ENCODE peak calls at places on chromosomes 4 and X, in nine cellular contexts. D, H, C, X, R, U, L, Y and J are unnamed samples.

GRCh38 chr4:70632028-70632427 is 3.5 kb downstream of the ENAM start:
- DNase-seq in D (no peak), H (peak), C (no peak), X (no peak), R (no peak), U (no peak), L (no peak), Y (no peak), J (no peak)

GRCh38 chrX:106168107-106168506 is at the start of gene PWWP3B:
- DNase-seq in D (no peak), H (peak), C (no peak), X (peak), R (no peak), U (no peak), L (peak), Y (peak), J (peak)

GRCh38 chr4:149409186-149410056 is 406.2 kb downstream of the IQCM start:
- DNase-seq in D (peak), H (peak), C (no peak), X (no peak), R (no peak), U (no peak), L (no peak), Y (no peak), J (peak)

GRCh38 chrX:110045988-110046387 is 43.1 kb downstream of the TMEM164 start:
- DNase-seq in D (no peak), H (no peak), C (no peak), X (no peak), R (no peak), U (no peak), L (no peak), Y (peak), J (peak)

GRCh38 chrX:38649674-38650647 is 88.6 kb downstream of the TSPAN7 start:
- DNase-seq in D (no peak), H (no peak), C (no peak), X (no peak), R (no peak), U (no peak), L (no peak), Y (no peak), J (no peak)

GRCh38 chr4:62407534-62407933 is 1207.4 kb downstream of the ADGRL3 start:
- DNase-seq in D (no peak), H (no peak), C (no peak), X (no peak), R (no peak), U (no peak), L (no peak), Y (no peak), J (no peak)

GRCh38 chr4:110260299-110260698 is 61.9 kb upstream of the ELOVL6 start:
- DNase-seq in D (no peak), H (no peak), C (no peak), X (no peak), R (no peak), U (no peak), L (no peak), Y (no peak), J (no peak)

GRCh38 chrX:32176510-32176909 is 1034.8 kb downstream of the DMD start:
- DNase-seq in D (no peak), H (no peak), C (no peak), X (no peak), R (no peak), U (no peak), L (no peak), Y (no peak), J (no peak)

GRCh38 chr4:99536848-99537247 is 26.0 kb downstream of the C4orf17 start:
- DNase-seq in D (no peak), H (no peak), C (no peak), X (no peak), R (no peak), U (no peak), L (no peak), Y (no peak), J (no peak)

GRCh38 chr4:38163216-38164006 is 203.2 kb downstream of the PTTG2 start:
- DNase-seq in D (no peak), H (peak), C (no peak), X (no peak), R (no peak), U (peak), L (no peak), Y (no peak), J (no peak)

GRCh38 chr4:137124278-137124932 is 407.9 kb downstream of the PCDH18 start:
- DNase-seq in D (peak), H (peak), C (peak), X (no peak), R (no peak), U (no peak), L (peak), Y (peak), J (peak)

GRCh38 chr4:17313194-17313593 is 198.7 kb downstream of the QDPR start:
- DNase-seq in D (no peak), H (no peak), C (no peak), X (no peak), R (no peak), U (no peak), L (no peak), Y (no peak), J (no peak)

DNA sequence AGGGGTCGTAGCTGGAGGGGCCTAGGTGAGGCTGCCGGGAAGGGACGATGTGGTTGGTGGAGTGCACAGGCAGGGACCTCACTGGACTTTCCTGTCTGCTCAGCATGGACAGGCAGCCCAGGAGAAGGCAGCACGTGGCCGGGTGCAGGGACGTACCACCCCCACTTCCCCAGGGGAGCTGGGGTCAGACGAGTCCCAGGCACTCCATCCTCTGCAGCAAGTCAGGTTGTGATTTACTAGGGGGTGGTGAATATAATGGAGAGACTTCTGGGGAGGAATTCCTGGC is 1.5 kb upstream of the CTBP1 start:
- DNase-seq in D (no peak), H (no peak), C (no peak), X (no peak), R (no peak), U (no peak), L (no peak), Y (no peak), J (no peak)
- H3K4me3 ChIP-seq in D (no peak), H (no peak), C (no peak), X (peak), R (no peak), U (no peak), L (no peak), Y (no peak), J (no peak)

DNA sequence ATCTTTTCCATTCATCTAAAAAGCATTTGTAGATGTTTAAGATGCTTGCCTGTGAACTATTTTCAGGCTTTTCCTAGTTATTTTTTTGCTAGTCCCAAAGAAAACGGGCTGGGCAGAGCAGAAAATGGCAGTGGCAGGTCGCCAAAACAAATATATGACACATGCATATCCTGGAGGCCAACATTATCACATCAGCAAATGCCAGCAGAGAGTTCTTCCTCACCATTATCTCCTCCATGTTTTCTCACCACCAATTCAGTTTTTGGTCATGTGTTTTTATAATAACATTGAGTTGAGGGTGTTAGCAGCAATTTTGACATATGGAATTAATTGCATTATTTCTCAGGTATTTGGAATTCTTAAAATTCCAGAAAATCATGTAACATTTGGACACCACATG is 97.9 kb upstream of the EOLA2 start:
- DNase-seq in D (peak), H (peak), C (no peak), X (no peak), R (no peak), U (no peak), L (no peak), Y (no peak), J (peak)
- H3K27ac ChIP-seq in D (peak), H (peak), C (no peak), X (no peak), R (no peak), U (no peak), L (no peak), Y (no peak), J (no peak)

GRCh38 chr4:80307774-80308465 is 27.6 kb upstream of the CFAP299 start:
- DNase-seq in D (no peak), H (peak), C (no peak), X (no peak), R (no peak), U (no peak), L (no peak), Y (peak), J (peak)
- H3K4me3 ChIP-seq in D (no peak), H (no peak), C (no peak), X (no peak), R (no peak), U (no peak), L (no peak), Y (no peak), J (no peak)

GRCh38 chrX:77422886-77423648 is 24.1 kb upstream of the FGF16 start:
- DNase-seq in D (no peak), H (no peak), C (no peak), X (no peak), R (no peak), U (no peak), L (no peak), Y (peak), J (no peak)
- H3K27ac ChIP-seq in D (no peak), H (no peak), C (no peak), X (no peak), R (no peak), U (no peak), L (no peak), Y (peak), J (no peak)

GRCh38 chr4:77905651-77906263 is 43.1 kb downstream of the MRPL1 start:
- DNase-seq in D (no peak), H (no peak), C (no peak), X (no peak), R (no peak), U (no peak), L (no peak), Y (no peak), J (no peak)
- H3K4me3 ChIP-seq in D (no peak), H (no peak), C (no peak), X (no peak), R (no peak), U (no peak), L (no peak), Y (no peak), J (no peak)